ENCODE peak calls at places on chromosomes 6 and 20, in seven cellular contexts. T is PC-3, I is GM12878, N is HepG2, J is HCT116, U is MM.1S, M is fibroblast of lung. G is an unnamed sample.

GRCh38 chr6:25369450-25370086 is 90.4 kb downstream of the CARMIL1 start:
- DNase-seq in T (no peak), I (no peak), N (peak; percentile 23), J (no peak), U (peak; percentile 75), M (peak; percentile 54), G (peak; percentile 42)

GRCh38 chr6:34462561-34462971 is 3.3 kb upstream of the PACSIN1 start:
- DNase-seq in T (peak; percentile 75), I (no peak), N (peak; percentile 36), J (peak; percentile 69), U (no peak), M (no peak), G (peak; percentile 34)

GRCh38 chr6:37618916-37619605 is 78.6 kb downstream of the MDGA1 start:
- DNase-seq in T (no peak), I (no peak), N (no peak), J (no peak), U (no peak), M (peak; percentile 32), G (no peak)

GRCh38 chr6:108666656-108667260 is 106.0 kb downstream of the FOXO3 start:
- DNase-seq in T (no peak), I (no peak), N (no peak), J (no peak), U (no peak), M (no peak), G (no peak)

GRCh38 chr6:138246650-138247440 is 28.6 kb upstream of the PBOV1 start:
- DNase-seq in T (no peak), I (no peak), N (no peak), J (no peak), U (no peak), M (peak; percentile 25), G (no peak)

GRCh38 chr20:18465536-18466200 is 1.2 kb downstream of the DZANK1 start:
- DNase-seq in T (no peak), I (peak; percentile 4), N (no peak), J (no peak), U (no peak), M (no peak), G (no peak)

GRCh38 chr20:15836634-15837033 is 736.6 kb downstream of the KIF16B start:
- DNase-seq in T (no peak), I (no peak), N (no peak), J (no peak), U (no peak), M (peak; percentile 37), G (no peak)

GRCh38 chr20:11544029-11544678 is 373.5 kb upstream of the BTBD3 start:
- DNase-seq in T (peak; percentile 94), I (peak; percentile 40), N (peak; percentile 72), J (peak; percentile 64), U (peak; percentile 86), M (peak; percentile 56), G (peak; percentile 69)

GRCh38 chr6:33299237-33299944 is 649 bp upstream of the RGL2 start:
- DNase-seq in T (peak; percentile 93), I (peak; percentile 69), N (peak; percentile 88), J (peak; percentile 80), U (peak; percentile 95), M (peak; percentile 89), G (peak; percentile 96)

GRCh38 chr6:142187209-142187608 is 40.1 kb downstream of the VTA1 start:
- DNase-seq in T (peak; percentile 16), I (no peak), N (no peak), J (no peak), U (no peak), M (peak; percentile 60), G (peak; percentile 14)

GRCh38 chr6:111683126-111683525 is 77.4 kb upstream of the TRAF3IP2 start:
- DNase-seq in T (no peak), I (no peak), N (no peak), J (no peak), U (no peak), M (no peak), G (no peak)

GRCh38 chr6:95991906-95992305 is 23.9 kb upstream of the FUT9 start:
- DNase-seq in T (no peak), I (no peak), N (no peak), J (no peak), U (no peak), M (no peak), G (no peak)

GRCh38 chr6:25769983-25770382 is 15.4 kb downstream of the SLC17A4 start:
- DNase-seq in T (peak; percentile 58), I (no peak), N (no peak), J (no peak), U (no peak), M (peak; percentile 1), G (no peak)

GRCh38 chr20:48831702-48832422 is 4.1 kb upstream of the PREX1 start:
- DNase-seq in T (peak; percentile 95), I (no peak), N (no peak), J (no peak), U (no peak), M (peak; percentile 40), G (peak; percentile 31)

GRCh38 chr6:165884813-165885765 is 222.0 kb upstream of the PDE10A start:
- DNase-seq in T (peak; percentile 59), I (peak; percentile 5), N (peak; percentile 63), J (peak; percentile 51), U (peak; percentile 46), M (peak; percentile 52), G (peak; percentile 89)

GRCh38 chr6:165880721-165881120 is 217.7 kb upstream of the PDE10A start:
- DNase-seq in T (no peak), I (no peak), N (no peak), J (no peak), U (no peak), M (peak; percentile 23), G (no peak)

GRCh38 chr6:165881812-165882211 is 218.8 kb upstream of the PDE10A start:
- DNase-seq in T (no peak), I (no peak), N (no peak), J (no peak), U (no peak), M (no peak), G (no peak)

GRCh38 chr6:165886169-165886568 is 223.1 kb upstream of the PDE10A start:
- DNase-seq in T (no peak), I (no peak), N (no peak), J (no peak), U (no peak), M (no peak), G (no peak)

GRCh38 chr6:165883851-165884640 is 221.0 kb upstream of the PDE10A start:
- DNase-seq in T (peak; percentile 26), I (no peak), N (no peak), J (no peak), U (no peak), M (peak; percentile 52), G (no peak)
- H2AFZ ChIP-seq in T (no peak overlapping the region), I (no peak overlapping the region), N (no peak overlapping the region), J (peak overlapping the region; percentile 92), U (no peak overlapping the region), M (no peak overlapping the region), G (no peak overlapping the region)

DNA sequence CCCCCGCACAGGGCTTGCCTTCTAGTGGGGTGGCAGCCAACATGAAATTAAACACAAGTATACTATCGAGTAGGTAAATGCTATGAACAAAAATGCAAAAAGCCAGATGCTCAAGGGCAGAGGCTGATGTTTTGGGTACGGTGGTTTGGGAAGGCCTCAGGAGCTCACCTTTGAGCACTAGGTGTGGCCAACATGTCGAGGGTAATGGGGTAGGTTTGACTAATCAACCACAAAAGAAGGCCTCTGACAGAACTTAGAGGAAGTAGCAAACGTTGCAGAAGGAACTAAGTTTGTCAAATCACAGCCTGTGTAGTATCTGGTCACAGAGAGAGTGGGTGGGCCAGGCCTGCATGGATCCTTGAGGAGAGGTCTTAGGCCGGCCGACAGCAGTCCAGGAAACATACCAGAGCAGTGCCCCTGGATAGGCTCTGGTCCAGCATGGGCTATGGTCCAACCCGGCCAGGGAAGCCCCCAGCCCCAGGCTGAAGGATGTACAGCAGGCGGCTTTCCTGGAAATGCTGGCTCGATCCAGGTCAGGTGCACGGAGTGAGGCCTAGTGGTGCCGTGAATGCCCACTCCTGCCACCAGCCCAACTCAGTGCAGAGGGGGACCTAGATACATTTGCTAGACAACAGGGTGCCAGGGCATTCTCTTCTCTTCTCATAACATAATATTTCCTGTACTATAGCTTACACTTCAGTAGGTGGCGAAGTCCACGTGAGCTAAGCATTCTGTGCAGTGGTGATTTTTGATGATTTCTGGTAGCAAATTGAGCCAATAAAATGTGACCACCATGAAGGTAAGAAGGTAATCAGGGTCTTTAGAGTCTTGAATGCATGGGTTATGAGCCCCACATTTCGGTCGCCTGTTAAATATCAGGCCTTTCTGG is 56.3 kb upstream of the CD93 start:
- DNase-seq in T (peak; percentile 68), I (peak; percentile 45), N (no peak), J (no peak), U (no peak), M (no peak), G (no peak)
- TF ChIP-seq EZH2 in T (no peak), I (no peak), N (no peak), J (no peak), U (no peak), M (no peak), G (no peak)

GRCh38 chr6:28914941-28915340 is 8.8 kb downstream of the TRIM27 start:
- DNase-seq in T (no peak), I (no peak), N (no peak), J (no peak), U (no peak), M (peak; percentile 50), G (no peak)

GRCh38 chr6:28907394-28907793 is 16.4 kb downstream of the TRIM27 start:
- DNase-seq in T (peak; percentile 33), I (no peak), N (no peak), J (no peak), U (no peak), M (peak; percentile 96), G (no peak)

GRCh38 chr6:28906674-28907073 is 17.1 kb downstream of the TRIM27 start:
- DNase-seq in T (no peak), I (no peak), N (no peak), J (no peak), U (no peak), M (no peak), G (no peak)

GRCh38 chr6:28910901-28911680 is 12.7 kb downstream of the TRIM27 start:
- DNase-seq in T (peak; percentile 6), I (no peak), N (no peak), J (no peak), U (no peak), M (no peak), G (no peak)
- H4K20me1 ChIP-seq in T (peaks cover 3% of the 10 kb centered on the region), I (no peaks in the 10 kb centered on the region), N (no peaks in the 10 kb centered on the region), J (peaks cover 3% of the 10 kb centered on the region), U (no peaks in the 10 kb centered on the region), M (no peaks in the 10 kb centered on the region), G (peaks cover 3% of the 10 kb centered on the region)

GRCh38 chr20:37278966-37279590 is 10.4 kb upstream of the MANBAL start:
- DNase-seq in T (no peak), I (no peak), N (no peak), J (no peak), U (no peak), M (peak; percentile 30), G (peak; percentile 22)

GRCh38 chr20:37276494-37277252 is 12.8 kb upstream of the MANBAL start:
- DNase-seq in T (peak; percentile 28), I (no peak), N (peak; percentile 49), J (no peak), U (peak; percentile 41), M (peak; percentile 83), G (peak; percentile 74)

GRCh38 chr20:37275125-37275524 is 13.5 kb upstream of the GHRH start:
- DNase-seq in T (no peak), I (no peak), N (peak; percentile 56), J (no peak), U (no peak), M (no peak), G (no peak)

GRCh38 chr20:37279820-37280219 is 9.6 kb upstream of the MANBAL start:
- DNase-seq in T (no peak), I (no peak), N (no peak), J (no peak), U (no peak), M (no peak), G (no peak)

DNA sequence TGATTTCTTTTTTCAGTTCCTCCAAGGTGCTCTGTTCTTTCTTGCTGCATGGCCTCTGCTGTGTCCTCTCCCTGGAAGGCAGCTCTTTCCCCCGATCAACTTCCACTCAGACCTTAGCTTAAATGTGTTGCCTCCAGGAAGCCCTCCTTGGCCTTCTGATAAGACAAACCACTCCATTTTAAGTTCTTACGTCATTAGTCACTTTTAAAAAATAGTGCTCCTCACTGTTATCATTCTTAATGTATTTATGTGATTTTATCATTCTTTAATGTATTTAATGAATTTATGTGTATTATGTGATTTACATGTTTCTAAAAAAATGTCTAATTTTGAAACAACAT is 12.2 kb upstream of the MANBAL start:
- DNase-seq in T (no peak), I (no peak), N (no peak), J (no peak), U (no peak), M (no peak), G (no peak)
- H2AFZ ChIP-seq in T (peak overlapping the region; percentile 29), I (peak overlapping the region; percentile 61), N (no peak overlapping the region), J (peak overlapping the region; percentile 9), U (peak overlapping the region; percentile 63), M (peak overlapping the region; percentile 28), G (peak overlapping the region; percentile 23)